ENCODE peak calls at places on chromosomes 1 and 21, in five cellular contexts. F is DND-41; Q is neuronal stem cell; S is heart left ventricle; Y is CD4-positive, CD25-positive, alpha-beta regulatory T cell. M is an unnamed sample.

GRCh38 chr1:54609301-54609921 is 13.9 kb downstream of the FAM151A start:
- DNase-seq in F (no peak), Q (no peak), S (no peak), Y (no peak), M (no peak)

GRCh38 chr1:198977909-198978308 is 339.1 kb downstream of the PTPRC start:
- DNase-seq in F (no peak), Q (no peak), S (no peak), Y (no peak), M (no peak)

GRCh38 chr1:153578490-153578889 is 12.8 kb upstream of the S100A2 start:
- DNase-seq in F (no peak), Q (no peak), S (no peak), Y (no peak), M (no peak)

GRCh38 chr1:87328121-87329050 is at the start of gene LMO4:
- DNase-seq in F (peak; percentile 92), Q (peak; percentile 94), S (peak; percentile 98), Y (peak; percentile 69), M (peak; percentile 40)

GRCh38 chr1:197736689-197737088 is 38.6 kb downstream of the DENND1B start:
- DNase-seq in F (no peak), Q (no peak), S (no peak), Y (no peak), M (peak; percentile 14)

GRCh38 chr1:64505232-64505943 is 35.5 kb downstream of the CACHD1 start:
- DNase-seq in F (no peak), Q (peak; percentile 65), S (peak; percentile 46), Y (peak; percentile 33), M (no peak)

GRCh38 chr1:40014812-40015594 is 25.5 kb upstream of the CAP1 start:
- DNase-seq in F (no peak), Q (no peak), S (no peak), Y (no peak), M (no peak)

GRCh38 chr1:230128569-230129269 is 61.7 kb downstream of the GALNT2 start:
- DNase-seq in F (no peak), Q (no peak), S (no peak), Y (no peak), M (no peak)

GRCh38 chr1:215568287-215568692 is 1.2 kb downstream of the KCTD3 start:
- DNase-seq in F (no peak), Q (peak; percentile 15), S (no peak), Y (no peak), M (no peak)

GRCh38 chr1:245969274-245969673 is 537.8 kb downstream of the SMYD3 start:
- DNase-seq in F (no peak), Q (no peak), S (no peak), Y (no peak), M (no peak)

GRCh38 chr1:36206323-36206858 is 17.9 kb upstream of the THRAP3 start:
- DNase-seq in F (no peak), Q (no peak), S (no peak), Y (no peak), M (no peak)

GRCh38 chr1:38778521-38778920 is 81.1 kb downstream of the RRAGC start:
- DNase-seq in F (no peak), Q (no peak), S (no peak), Y (no peak), M (no peak)

GRCh38 chr1:105100102-105100501 is 1350.4 kb downstream of the AMY1C start:
- DNase-seq in F (no peak), Q (no peak), S (no peak), Y (no peak), M (no peak)

GRCh38 chr21:31514598-31514997 is 144.9 kb upstream of the SOD1 start:
- DNase-seq in F (peak; percentile 15), Q (peak; percentile 31), S (no peak), Y (no peak), M (no peak)

GRCh38 chr1:150551784-150552691 is 2.8 kb downstream of the ADAMTSL4 start:
- DNase-seq in F (peak; percentile 38), Q (no peak), S (peak; percentile 91), Y (peak; percentile 28), M (no peak)

GRCh38 chr1:220680085-220680687 is 10.0 kb upstream of the C1orf115 start:
- DNase-seq in F (no peak), Q (peak; percentile 36), S (no peak), Y (peak; percentile 45), M (no peak)

GRCh38 chr1:164609084-164609483 is 50.1 kb downstream of the PBX1 start:
- DNase-seq in F (no peak), Q (no peak), S (no peak), Y (no peak), M (no peak)

GRCh38 chr1:5297878-5298239 is 643.5 kb downstream of the AJAP1 start:
- DNase-seq in F (no peak), Q (no peak), S (no peak), Y (no peak), M (no peak)

GRCh38 chr1:91891969-91892368 is 6.0 kb upstream of the TGFBR3 start:
- DNase-seq in F (peak; percentile 55), Q (no peak), S (no peak), Y (no peak), M (peak; percentile 78)

GRCh38 chr1:109425391-109425790 is 857 bp downstream of the PSMA5 start:
- DNase-seq in F (no peak), Q (no peak), S (no peak), Y (peak; percentile 87), M (no peak)

GRCh38 chr1:177170756-177171535 is at the start of gene BRINP2:
- DNase-seq in F (no peak), Q (peak; percentile 70), S (peak; percentile 62), Y (peak; percentile 2), M (no peak)

GRCh38 chr1:166999090-166999489 is 10.0 kb downstream of the MAEL start:
- DNase-seq in F (no peak), Q (no peak), S (no peak), Y (no peak), M (no peak)

GRCh38 chr1:203175237-203176181 is at the start of gene MYBPH:
- DNase-seq in F (no peak), Q (no peak), S (peak; percentile 54), Y (no peak), M (no peak)

GRCh38 chr1:19452221-19452663 is 33.1 kb downstream of the CAPZB start:
- DNase-seq in F (no peak), Q (no peak), S (peak; percentile 71), Y (no peak), M (no peak)
- H3K27ac ChIP-seq in F (no peak overlapping the region), Q (no peak overlapping the region), S (peak overlapping the region; percentile 93), Y (no peak overlapping the region), M (no peak overlapping the region)

GRCh38 chr1:155940993-155941844 is at the start of gene RXFP4:
- DNase-seq in F (peak; percentile 18), Q (no peak), S (no peak), Y (no peak), M (no peak)
- H3K27ac ChIP-seq in F (peak within 1 kb of the TSS; percentile 37), Q (no peak within 1 kb of the TSS), S (peak within 1 kb of the TSS; percentile 83), Y (peak within 1 kb of the TSS; percentile 36), M (peak within 1 kb of the TSS; percentile 88)

GRCh38 chr1:207903767-207904166 is 7.2 kb downstream of the CD34 start:
- DNase-seq in F (no peak), Q (no peak), S (no peak), Y (no peak), M (no peak)
- H3K27ac ChIP-seq in F (no peak overlapping the region), Q (no peak overlapping the region), S (peak overlapping the region; percentile 21), Y (no peak overlapping the region), M (no peak overlapping the region)

GRCh38 chr1:8629241-8630091 is 188.0 kb downstream of the RERE start:
- DNase-seq in F (no peak), Q (no peak), S (no peak), Y (peak; percentile 64), M (no peak)

GRCh38 chr1:8625480-8625879 is 192.0 kb downstream of the RERE start:
- DNase-seq in F (no peak), Q (no peak), S (no peak), Y (no peak), M (no peak)

GRCh38 chr1:8631163-8631562 is 186.3 kb downstream of the RERE start:
- DNase-seq in F (no peak), Q (no peak), S (no peak), Y (no peak), M (no peak)

GRCh38 chr1:8627728-8628127 is 189.7 kb downstream of the RERE start:
- DNase-seq in F (no peak), Q (no peak), S (no peak), Y (no peak), M (no peak)

GRCh38 chr1:8625981-8626898 is 191.2 kb downstream of the RERE start:
- DNase-seq in F (no peak), Q (no peak), S (no peak), Y (no peak), M (no peak)
- H3K27ac ChIP-seq in F (no peak overlapping the region), Q (no peak overlapping the region), S (no peak overlapping the region), Y (no peak overlapping the region), M (no peak overlapping the region)

GRCh38 chr1:94819584-94819944 is 593 bp upstream of the SLC44A3 start:
- DNase-seq in F (no peak), Q (no peak), S (no peak), Y (no peak), M (no peak)

GRCh38 chr1:94821636-94822305 is 1.6 kb downstream of the SLC44A3 start:
- DNase-seq in F (no peak), Q (no peak), S (no peak), Y (no peak), M (no peak)

GRCh38 chr1:94819945-94820746 is at the start of gene SLC44A3:
- DNase-seq in F (no peak), Q (peak; percentile 51), S (peak; percentile 57), Y (no peak), M (no peak)

GRCh38 chr1:94823116-94823515 is 3.0 kb downstream of the SLC44A3 start:
- DNase-seq in F (no peak), Q (no peak), S (no peak), Y (no peak), M (no peak)

DNA sequence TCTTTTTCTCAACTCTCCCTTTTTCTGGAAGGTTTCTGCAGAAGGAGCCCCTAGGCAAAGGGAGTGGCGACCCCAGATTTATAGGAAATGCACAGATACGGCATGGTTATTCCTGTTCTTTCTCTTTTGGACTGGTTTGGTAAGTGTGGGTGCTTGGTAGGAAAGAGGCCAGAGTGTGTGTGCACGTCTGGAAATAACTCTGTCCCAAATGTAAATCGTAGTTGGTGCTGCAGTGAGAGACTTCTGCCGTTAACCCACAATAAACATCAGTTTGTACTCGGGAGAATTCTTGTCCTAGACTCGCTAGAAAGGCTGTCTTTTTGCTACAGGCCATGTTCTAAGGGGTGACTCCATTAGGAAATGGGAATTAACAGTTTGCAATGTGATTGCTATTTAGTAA is 761 bp downstream of the SLC44A3 start:
- DNase-seq in F (no peak), Q (no peak), S (no peak), Y (no peak), M (no peak)
- H3K27ac ChIP-seq in F (no peak overlapping the region), Q (no peak overlapping the region), S (no peak overlapping the region), Y (no peak overlapping the region), M (no peak overlapping the region)

M was measured in SK-N-MC.